ENCODE peak calls at places on chromosome 19, in nine cellular contexts. R, F, N, J, W, H, I, O and C are unnamed samples.

GRCh38 chr19:10919352-10920287 is 8.8 kb downstream of the YIPF2 start:
- DNase-seq in R (peak; percentile 56), F (no peak), N (no peak), J (no peak), W (no peak), H (no peak), I (no peak), O (peak; percentile 45), C (no peak)

GRCh38 chr19:39341122-39341719 is 1.0 kb upstream of the SAMD4B start:
- DNase-seq in R (peak; percentile 59), F (peak; percentile 53), N (peak; percentile 58), J (no peak), W (no peak), H (no peak), I (no peak), O (peak; percentile 49), C (no peak)

GRCh38 chr19:16153582-16154336 is 10.3 kb downstream of the HSH2D start:
- DNase-seq in R (no peak), F (no peak), N (no peak), J (no peak), W (no peak), H (no peak), I (no peak), O (no peak), C (no peak)

GRCh38 chr19:13864513-13865242 is 12.3 kb upstream of the NANOS3 start:
- DNase-seq in R (no peak), F (no peak), N (peak; percentile 50), J (no peak), W (no peak), H (no peak), I (no peak), O (no peak), C (no peak)

GRCh38 chr19:3404324-3405260 is 38.2 kb downstream of the NFIC start:
- DNase-seq in R (peak; percentile 86), F (no peak), N (peak; percentile 91), J (no peak), W (peak; percentile 96), H (peak; percentile 49), I (no peak), O (peak; percentile 78), C (no peak)

GRCh38 chr19:29667941-29668340 is 2.7 kb downstream of the PLEKHF1 start:
- DNase-seq in R (no peak), F (no peak), N (no peak), J (peak; percentile 40), W (peak; percentile 61), H (no peak), I (peak; percentile 50), O (peak; percentile 55), C (no peak)

GRCh38 chr19:19552811-19553210 is 14.7 kb downstream of the CILP2 start:
- DNase-seq in R (no peak), F (peak; percentile 61), N (no peak), J (no peak), W (no peak), H (no peak), I (no peak), O (no peak), C (no peak)

GRCh38 chr19:31223805-31224534 is 125.3 kb downstream of the TSHZ3 start:
- DNase-seq in R (no peak), F (no peak), N (no peak), J (no peak), W (no peak), H (no peak), I (no peak), O (no peak), C (no peak)

GRCh38 chr19:17538684-17539287 is 16.7 kb upstream of the COLGALT1 start:
- DNase-seq in R (no peak), F (no peak), N (no peak), J (no peak), W (no peak), H (no peak), I (no peak), O (no peak), C (no peak)

GRCh38 chr19:3131168-3131567 is 4.7 kb upstream of the GNA15 start:
- DNase-seq in R (no peak), F (no peak), N (no peak), J (no peak), W (no peak), H (no peak), I (no peak), O (no peak), C (no peak)

GRCh38 chr19:13623686-13624405 is 117.6 kb upstream of the CACNA1A start:
- DNase-seq in R (no peak), F (no peak), N (no peak), J (no peak), W (peak; percentile 39), H (no peak), I (no peak), O (no peak), C (no peak)

GRCh38 chr19:41701401-41702075 is 6.9 kb upstream of the CEACAM5 start:
- DNase-seq in R (no peak), F (no peak), N (no peak), J (no peak), W (no peak), H (no peak), I (no peak), O (peak; percentile 23), C (no peak)

GRCh38 chr19:1402411-1403070 is 1.2 kb upstream of the GAMT start:
- DNase-seq in R (no peak), F (no peak), N (no peak), J (no peak), W (no peak), H (no peak), I (no peak), O (no peak), C (no peak)

GRCh38 chr19:1401138-1401888 is at the start of gene GAMT:
- DNase-seq in R (no peak), F (no peak), N (no peak), J (peak; percentile 23), W (no peak), H (no peak), I (peak; percentile 47), O (no peak), C (peak; percentile 90)

GRCh38 chr19:1399745-1400144 is 1.6 kb downstream of the GAMT start:
- DNase-seq in R (no peak), F (no peak), N (no peak), J (no peak), W (no peak), H (no peak), I (no peak), O (no peak), C (no peak)

GRCh38 chr19:1400281-1401137 is 833 bp downstream of the GAMT start:
- DNase-seq in R (no peak), F (no peak), N (no peak), J (no peak), W (peak; percentile 84), H (no peak), I (no peak), O (no peak), C (no peak)

DNA sequence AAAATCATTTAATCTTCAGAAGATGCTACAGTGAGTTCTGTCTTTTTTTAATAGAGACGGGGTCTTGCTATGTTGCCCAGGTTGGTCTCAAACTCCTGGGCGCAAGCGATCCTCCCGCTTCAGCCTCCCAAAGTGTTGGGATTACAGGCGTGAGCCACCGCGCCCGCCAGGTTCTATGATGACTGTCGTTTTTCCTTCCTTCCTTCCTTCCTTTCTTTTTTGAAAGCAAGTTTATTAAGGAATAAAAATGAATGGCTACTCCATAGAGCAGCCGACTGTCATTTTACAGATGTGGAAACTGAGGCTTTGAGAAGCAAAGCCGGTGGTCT is 511 bp upstream of the GAMT start:
- DNase-seq in R (no peak), F (no peak), N (no peak), J (no peak), W (no peak), H (no peak), I (no peak), O (no peak), C (no peak)
- TF ChIP-seq CTCF in R (no peak), F (no peak), N (no peak), J (no peak), W (no peak), H (no peak), I (no peak), O (no peak), C (no peak)

GRCh38 chr19:45092747-45093678 is at the start of gene PPP1R37:
- DNase-seq in R (peak; percentile 98), F (peak; percentile 94), N (peak; percentile 93), J (peak; percentile 76), W (peak; percentile 95), H (peak; percentile 61), I (peak; percentile 85), O (peak; percentile 94), C (peak; percentile 96)
- TF ChIP-seq CTCF in R (peak; percentile 38), F (no peak), N (no peak), J (peak; percentile 43), W (peak; percentile 39), H (no peak), I (peak; percentile 27), O (peak; percentile 65), C (no peak)

GRCh38 chr19:40533508-40533907 is 43.2 kb upstream of the SHKBP1 start:
- DNase-seq in R (no peak), F (no peak), N (no peak), J (no peak), W (no peak), H (no peak), I (no peak), O (no peak), C (no peak)
- TF ChIP-seq CTCF in R (no peak), F (no peak), N (no peak), J (no peak), W (no peak), H (no peak), I (no peak), O (no peak), C (peak; percentile 8)

GRCh38 chr19:57888107-57888493 is 737 bp downstream of the ZNF814 start:
- DNase-seq in R (no peak), F (no peak), N (no peak), J (no peak), W (no peak), H (no peak), I (no peak), O (no peak), C (no peak)

GRCh38 chr19:57888494-57889231 is at the start of gene ZNF814:
- DNase-seq in R (peak; percentile 78), F (peak; percentile 87), N (peak; percentile 85), J (peak; percentile 72), W (peak; percentile 77), H (peak; percentile 67), I (peak; percentile 82), O (peak; percentile 67), C (peak; percentile 84)

GRCh38 chr19:57886046-57886445 is 2.8 kb downstream of the ZNF814 start:
- DNase-seq in R (no peak), F (no peak), N (no peak), J (no peak), W (no peak), H (no peak), I (no peak), O (no peak), C (no peak)

DNA sequence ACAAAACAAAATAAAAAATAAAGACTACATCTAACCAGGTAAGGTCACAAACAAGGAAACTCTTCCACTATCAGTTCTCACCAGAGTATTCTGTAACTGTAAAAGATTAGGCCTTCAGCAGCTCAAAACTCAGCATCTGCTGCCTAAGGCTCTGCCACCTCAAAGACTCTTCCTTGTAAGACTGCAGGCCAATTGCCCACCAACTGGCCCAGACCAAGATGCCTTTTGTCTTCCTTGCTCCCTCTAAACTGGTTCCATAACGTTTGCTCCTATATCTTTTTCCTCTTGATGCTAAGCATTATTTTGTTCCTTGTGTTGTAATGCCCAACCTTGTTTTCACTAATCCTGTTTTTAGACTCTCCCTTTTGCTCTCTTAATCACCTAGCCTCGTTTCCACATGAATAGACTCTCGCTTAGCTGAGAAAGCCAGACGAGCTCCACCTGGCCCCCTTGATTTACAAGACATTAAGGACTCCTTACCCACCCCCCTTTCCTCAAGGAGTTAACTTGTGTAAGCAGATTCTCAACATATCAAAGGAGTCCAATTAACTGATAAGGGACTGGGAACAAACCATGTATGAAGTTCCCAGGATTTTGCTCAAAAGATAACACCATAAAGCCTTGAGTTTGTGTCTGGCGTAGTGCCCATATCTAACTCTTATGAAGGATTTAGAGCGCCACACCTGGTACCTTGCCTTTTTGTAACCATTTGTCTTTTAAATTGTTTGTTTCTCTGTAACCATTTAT is 1.5 kb downstream of the ZNF814 start:
- DNase-seq in R (no peak), F (no peak), N (no peak), J (no peak), W (no peak), H (no peak), I (no peak), O (no peak), C (no peak)
- TF ChIP-seq CTCF in R (no peak), F (no peak), N (no peak), J (no peak), W (no peak), H (no peak), I (no peak), O (no peak), C (peak; percentile 12)